ENCODE peak calls at places on chromosomes 7 and 10, in four cellular contexts. C, W, U and B are unnamed samples.
A peak's percentile ranks its signal among the peaks of the same experiment; 100 is the strongest.

GRCh38 chr7:17663056-17663675 is 277.1 kb downstream of the SNX13 start:
- DNase-seq in U (peak; percentile 63), C (peak; percentile 29), W (no peak), B (no peak)

GRCh38 chr7:29199776-29200175 is 5.2 kb downstream of the CHN2 start:
- DNase-seq in W (no peak), U (no peak), C (no peak), B (no peak)

GRCh38 chr7:102239206-102239820 is 47.4 kb upstream of the SH2B2 start:
- DNase-seq in C (no peak), U (no peak), W (no peak), B (no peak)

GRCh38 chr10:125231116-125231812 is 70.9 kb upstream of the CTBP2 start:
- DNase-seq in W (no peak), U (peak; percentile 88), C (peak; percentile 96), B (no peak)

GRCh38 chr7:94382746-94383145 is 11.9 kb upstream of the COL1A2 start:
- DNase-seq in W (no peak), C (peak; percentile 21), U (no peak), B (no peak)

GRCh38 chr10:34575882-34576281 is 239.2 kb downstream of the PARD3 start:
- DNase-seq in U (no peak), W (no peak), C (no peak), B (no peak)

GRCh38 chr10:70500812-70501301 is 22.3 kb downstream of the PALD1 start:
- DNase-seq in W (peak; percentile 64), C (no peak), U (no peak), B (peak; percentile 48)

GRCh38 chr10:28678687-28679457 is 1.6 kb downstream of the BAMBI start:
- DNase-seq in U (no peak), C (no peak), W (no peak), B (no peak)

GRCh38 chr10:80268266-80268665 is 21.2 kb downstream of the MAT1A start:
- DNase-seq in U (no peak), C (no peak), W (no peak), B (no peak)

GRCh38 chr7:115888981-115889668 is 141.4 kb downstream of the TFEC start:
- DNase-seq in W (no peak), U (no peak), C (no peak), B (no peak)

GRCh38 chr7:94424336-94424735 is 29.6 kb downstream of the COL1A2 start:
- DNase-seq in C (no peak), W (no peak), U (no peak), B (no peak)

GRCh38 chr10:50152792-50153272 is 85.1 kb downstream of the WASHC2A start:
- DNase-seq in U (no peak), C (no peak), W (no peak), B (peak; percentile 29)

GRCh38 chr7:86598311-86598710 is 45.4 kb upstream of the GRM3 start:
- DNase-seq in C (peak; percentile 51), U (no peak), W (no peak), B (no peak)

GRCh38 chr10:65313406-65313805 is 1612.4 kb upstream of the LRRTM3 start:
- DNase-seq in C (no peak), W (no peak), U (no peak), B (no peak)

GRCh38 chr10:114649217-114649906 is 8.7 kb downstream of the ABLIM1 start:
- DNase-seq in C (no peak), W (no peak), U (peak; percentile 57), B (no peak)

GRCh38 chr7:98399903-98400537 is 870 bp downstream of the BAIAP2L1 start:
- DNase-seq in U (peak; percentile 51), W (no peak), C (peak; percentile 49), B (no peak)

GRCh38 chr7:98399462-98399861 is 1.4 kb downstream of the BAIAP2L1 start:
- DNase-seq in C (no peak), W (no peak), U (peak; percentile 46), B (no peak)

GRCh38 chr7:98400538-98401427 is at the start of gene BAIAP2L1:
- DNase-seq in C (peak; percentile 94), U (peak; percentile 76), W (peak; percentile 61), B (peak; percentile 93)

GRCh38 chr7:98396768-98397167 is 4.1 kb downstream of the BAIAP2L1 start:
- DNase-seq in C (no peak), W (no peak), U (no peak), B (no peak)

DNA sequence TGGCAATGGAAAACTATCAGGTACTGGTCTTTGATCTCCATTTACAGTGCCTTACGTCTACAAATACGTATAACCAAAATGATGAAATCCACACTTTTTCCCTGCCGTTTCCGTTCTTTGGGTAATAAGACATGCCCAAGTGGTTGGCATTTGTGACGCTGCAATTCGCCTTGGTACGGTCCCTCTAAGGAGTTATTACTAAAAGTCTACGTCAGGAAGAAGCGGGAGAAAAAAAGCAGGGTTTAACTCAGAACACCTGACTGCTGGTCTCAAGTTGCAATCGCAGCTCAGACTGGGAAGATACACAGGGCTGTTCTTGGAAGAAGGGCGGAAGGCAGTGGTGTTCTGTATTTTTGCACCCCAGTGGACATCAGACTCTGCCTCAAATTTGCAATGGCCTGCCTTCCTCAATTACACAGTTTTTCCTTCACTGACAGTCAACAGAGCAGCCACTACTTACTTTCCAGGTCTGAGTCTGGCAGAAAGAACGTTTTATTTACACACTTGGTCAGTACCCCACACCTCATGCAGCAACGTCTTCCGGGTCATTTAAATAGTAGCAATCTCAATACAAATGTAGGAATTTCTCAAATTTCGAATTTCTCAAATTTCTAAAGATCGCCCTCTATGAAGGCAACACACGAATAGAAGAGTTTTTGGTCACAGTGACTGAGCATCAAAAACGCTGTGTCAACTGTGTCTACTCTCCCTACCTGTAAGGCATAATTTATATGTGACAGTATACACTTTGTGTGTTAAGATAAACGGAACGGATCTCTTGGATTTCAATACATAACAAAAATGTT is 2.1 kb downstream of the BAIAP2L1 start:
- DNase-seq in U (peak; percentile 48), C (peak; percentile 70), W (no peak), B (no peak)
- TF ChIP-seq CTCF in U (no peak), C (no peak), W (no peak), B (no peak)

GRCh38 chr7:47495269-47495875 is 86.5 kb downstream of the TNS3 start:
- DNase-seq in U (no peak), W (no peak), C (no peak), B (no peak)

GRCh38 chr7:47497367-47498096 is 84.4 kb downstream of the TNS3 start:
- DNase-seq in C (no peak), U (no peak), W (no peak), B (no peak)

GRCh38 chr7:47496666-47497065 is 85.2 kb downstream of the TNS3 start:
- DNase-seq in U (no peak), C (no peak), W (no peak), B (no peak)

GRCh38 chr7:47493971-47494370 is 87.9 kb downstream of the TNS3 start:
- DNase-seq in C (no peak), W (no peak), U (peak; percentile 86), B (no peak)

DNA sequence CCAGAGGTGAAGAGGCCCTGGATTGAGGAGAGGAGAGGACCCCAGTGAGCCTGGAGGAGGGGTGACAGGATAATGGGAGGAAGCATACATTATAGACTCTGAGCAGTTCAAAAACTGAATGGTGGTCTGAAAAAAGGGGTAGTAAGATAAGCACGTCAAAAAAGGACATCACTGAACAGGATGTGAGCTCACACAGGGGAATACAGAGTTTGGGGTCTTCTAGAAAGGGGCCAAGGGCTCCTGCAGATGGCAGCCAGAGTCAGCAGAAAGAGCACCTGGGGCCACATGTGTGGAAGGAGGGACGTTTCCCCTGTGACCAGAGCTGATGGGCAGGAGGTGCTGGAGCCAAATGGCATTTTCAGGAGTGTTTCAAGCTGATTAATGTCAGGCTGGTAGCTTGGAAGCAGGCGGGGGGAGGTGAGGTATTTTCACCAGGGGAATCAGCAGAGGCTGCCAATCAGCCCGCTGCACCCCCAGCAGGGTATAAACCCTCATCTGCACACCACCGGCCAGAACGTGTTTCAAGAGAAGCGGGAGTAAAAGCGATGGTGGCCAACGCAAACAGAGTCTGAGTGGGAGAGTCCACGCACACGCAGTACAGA is 85.7 kb downstream of the TNS3 start:
- DNase-seq in W (no peak), U (no peak), C (no peak), B (no peak)
- H3K4me3 ChIP-seq in W (no peak overlapping the region), U (no peak overlapping the region), C (no peak overlapping the region), B (no peak overlapping the region)

GRCh38 chr7:63038987-63039386 is 959.7 kb upstream of the ZNF722 start:
- DNase-seq in W (no peak), C (no peak), U (no peak), B (no peak)
- H3K9me3 ChIP-seq in W (no peaks in the 10 kb centered on the region), C (peaks cover 10% of the 10 kb centered on the region), U (no peaks in the 10 kb centered on the region), B (no peaks in the 10 kb centered on the region)

GRCh38 chr7:112254166-112254565 is 47.7 kb downstream of the ZNF277 start:
- DNase-seq in W (no peak), C (no peak), U (no peak), B (no peak)

GRCh38 chr7:112254709-112255387 is 48.4 kb downstream of the ZNF277 start:
- DNase-seq in C (no peak), U (no peak), W (no peak), B (no peak)

GRCh38 chr7:112252691-112253090 is 46.2 kb downstream of the ZNF277 start:
- DNase-seq in U (no peak), W (no peak), C (no peak), B (no peak)

GRCh38 chr7:112255388-112255720 is 48.9 kb downstream of the ZNF277 start:
- DNase-seq in U (no peak), W (no peak), C (no peak), B (no peak)

DNA sequence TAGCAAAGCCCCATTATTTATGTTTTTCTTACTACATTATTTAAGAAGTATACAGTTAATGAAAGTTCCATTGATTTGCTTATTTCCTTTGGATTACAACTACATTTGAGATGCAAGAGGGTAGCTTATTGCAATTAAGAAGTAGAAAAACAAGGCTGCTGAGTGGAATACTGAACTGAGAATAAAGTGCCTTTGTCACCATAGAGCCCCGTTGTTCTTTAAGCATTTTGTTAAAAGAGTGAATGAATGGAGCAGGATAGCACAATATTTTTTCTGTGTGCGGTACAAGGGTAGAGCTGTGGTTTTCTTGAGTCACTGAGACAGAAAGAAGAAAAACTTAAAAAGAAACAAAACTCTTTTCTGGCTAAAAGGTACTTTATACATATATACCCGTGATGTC is 45.6 kb downstream of the ZNF277 start:
- DNase-seq in U (no peak), W (no peak), C (no peak), B (no peak)
- TF ChIP-seq CTCF in U (no peak), W (no peak), C (no peak), B (no peak)

GRCh38 chr10:126906704-126907422 is 1.6 kb downstream of the DOCK1 start:
- DNase-seq in W (no peak), C (no peak), U (no peak), B (no peak)
- H3K4me3 ChIP-seq in W (peak overlapping the region; percentile 96), C (peak overlapping the region; percentile 87), U (no peak overlapping the region), B (peak overlapping the region; percentile 82)